ENCODE peak calls at places on chromosomes 2 and 18, in five cellular contexts. One of them, this sample, is unnamed.
A peak's percentile ranks its signal among the peaks of the same experiment; 100 is the strongest.

GRCh38 chr18:60892855-60893254 is 440.4 kb upstream of the CDH20 start:
- DNase-seq in prostate gland: no peak
- DNase-seq in pancreas: no peak
- DNase-seq in breast epithelium: peak; percentile 24
- DNase-seq in esophagus squamous epithelium: no peak
- DNase-seq in this sample: no peak

GRCh38 chr2:44233450-44234128 is 41.7 kb upstream of the SLC3A1 start:
- DNase-seq in pancreas: no peak
- DNase-seq in breast epithelium: no peak
- DNase-seq in esophagus squamous epithelium: no peak
- DNase-seq in prostate gland: no peak
- DNase-seq in this sample: no peak

GRCh38 chr2:86308356-86308755 is 29.1 kb downstream of the REEP1 start:
- DNase-seq in breast epithelium: no peak
- DNase-seq in prostate gland: no peak
- DNase-seq in esophagus squamous epithelium: no peak
- DNase-seq in pancreas: no peak
- DNase-seq in this sample: no peak

GRCh38 chr2:191635333-191636234 is 42.4 kb upstream of the NABP1 start:
- DNase-seq in breast epithelium: no peak
- DNase-seq in pancreas: no peak
- DNase-seq in esophagus squamous epithelium: no peak
- DNase-seq in prostate gland: no peak
- DNase-seq in this sample: no peak

GRCh38 chr2:180991820-180992219 is 11.4 kb downstream of the UBE2E3 start:
- DNase-seq in breast epithelium: no peak
- DNase-seq in esophagus squamous epithelium: no peak
- DNase-seq in prostate gland: no peak
- DNase-seq in pancreas: no peak
- DNase-seq in this sample: no peak

GRCh38 chr2:39665811-39666488 is at the start of gene TMEM178A:
- DNase-seq in pancreas: no peak
- DNase-seq in breast epithelium: no peak
- DNase-seq in esophagus squamous epithelium: no peak
- DNase-seq in prostate gland: no peak
- DNase-seq in this sample: no peak

GRCh38 chr18:48059363-48060109 is 129.1 kb upstream of the SMAD2 start:
- DNase-seq in breast epithelium: no peak
- DNase-seq in pancreas: no peak
- DNase-seq in esophagus squamous epithelium: no peak
- DNase-seq in prostate gland: no peak
- DNase-seq in this sample: no peak

GRCh38 chr2:46555011-46555410 is 75.6 kb downstream of the TMEM247 start:
- DNase-seq in breast epithelium: no peak
- DNase-seq in esophagus squamous epithelium: no peak
- DNase-seq in pancreas: no peak
- DNase-seq in prostate gland: no peak
- DNase-seq in this sample: no peak

GRCh38 chr2:138029238-138029637 is 65.0 kb downstream of the HNMT start:
- DNase-seq in prostate gland: no peak
- DNase-seq in esophagus squamous epithelium: no peak
- DNase-seq in pancreas: no peak
- DNase-seq in breast epithelium: no peak
- DNase-seq in this sample: no peak

GRCh38 chr2:109311771-109312170 is 182.8 kb downstream of the SH3RF3 start:
- DNase-seq in prostate gland: no peak
- DNase-seq in pancreas: no peak
- DNase-seq in esophagus squamous epithelium: no peak
- DNase-seq in breast epithelium: no peak
- DNase-seq in this sample: no peak

GRCh38 chr2:71846669-71847291 is 300.9 kb downstream of the CYP26B1 start:
- DNase-seq in esophagus squamous epithelium: no peak
- DNase-seq in pancreas: no peak
- DNase-seq in prostate gland: no peak
- DNase-seq in breast epithelium: no peak
- DNase-seq in this sample: no peak

GRCh38 chr18:1394426-1394825 is 489.8 kb downstream of the ADCYAP1 start:
- DNase-seq in pancreas: no peak
- DNase-seq in esophagus squamous epithelium: no peak
- DNase-seq in prostate gland: no peak
- DNase-seq in breast epithelium: no peak
- DNase-seq in this sample: no peak

GRCh38 chr2:37387143-37387835 is 42.9 kb downstream of the QPCT start:
- DNase-seq in esophagus squamous epithelium: no peak
- DNase-seq in breast epithelium: no peak
- DNase-seq in pancreas: no peak
- DNase-seq in prostate gland: no peak
- DNase-seq in this sample: no peak

GRCh38 chr18:59988098-59988706 is 88.4 kb downstream of the PMAIP1 start:
- DNase-seq in breast epithelium: no peak
- DNase-seq in prostate gland: peak; percentile 34
- DNase-seq in esophagus squamous epithelium: no peak
- DNase-seq in pancreas: no peak
- DNase-seq in this sample: no peak

DNA sequence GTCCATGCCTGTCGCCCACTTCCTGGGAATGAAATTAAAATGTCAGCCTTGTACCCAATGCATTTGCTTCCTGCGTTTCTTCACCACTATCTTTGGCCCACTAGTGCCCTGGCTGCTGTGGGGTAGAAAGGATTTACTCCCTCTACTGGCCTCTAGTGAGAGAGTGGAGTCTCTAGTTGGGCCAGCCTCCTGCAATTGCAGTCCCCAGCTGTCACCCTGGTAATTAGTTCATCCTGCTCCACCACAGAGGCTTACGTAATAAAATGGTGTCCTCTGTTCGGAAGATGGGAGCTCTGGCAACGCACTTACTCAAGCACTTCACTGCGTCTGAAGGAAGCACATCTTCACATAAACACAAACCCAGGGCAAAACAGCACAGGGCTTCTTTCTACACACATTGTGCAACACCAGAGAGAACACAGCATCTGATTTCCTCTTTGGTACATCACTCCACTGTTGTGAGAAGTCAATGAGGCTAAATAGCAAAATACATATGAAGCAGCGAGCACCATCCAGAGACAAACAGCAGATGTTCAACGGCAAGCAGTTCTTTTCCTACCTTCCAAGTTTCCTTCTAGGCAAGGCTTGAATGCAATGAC is 274.6 kb downstream of the LRATD1 start:
- DNase-seq in pancreas: no peak
- DNase-seq in esophagus squamous epithelium: no peak
- DNase-seq in prostate gland: no peak
- DNase-seq in breast epithelium: no peak
- DNase-seq in this sample: no peak
- TF ChIP-seq CTCF in pancreas: no peak
- TF ChIP-seq CTCF in esophagus squamous epithelium: no peak
- TF ChIP-seq CTCF in prostate gland: no peak
- TF ChIP-seq CTCF in breast epithelium: no peak
- TF ChIP-seq CTCF in this sample: no peak

GRCh38 chr18:23668731-23669130 is 6.0 kb upstream of the ANKRD29 start:
- DNase-seq in pancreas: no peak
- DNase-seq in breast epithelium: no peak
- DNase-seq in prostate gland: peak; percentile 31
- DNase-seq in esophagus squamous epithelium: no peak
- DNase-seq in this sample: no peak

GRCh38 chr18:23669804-23670203 is 7.1 kb upstream of the ANKRD29 start:
- DNase-seq in pancreas: no peak
- DNase-seq in esophagus squamous epithelium: no peak
- DNase-seq in breast epithelium: no peak
- DNase-seq in prostate gland: no peak
- DNase-seq in this sample: no peak

GRCh38 chr18:23669202-23669766 is 6.6 kb upstream of the ANKRD29 start:
- DNase-seq in esophagus squamous epithelium: no peak
- DNase-seq in prostate gland: no peak
- DNase-seq in breast epithelium: no peak
- DNase-seq in pancreas: no peak
- DNase-seq in this sample: no peak

GRCh38 chr18:23664674-23665073 is 2.0 kb upstream of the ANKRD29 start:
- DNase-seq in esophagus squamous epithelium: no peak
- DNase-seq in breast epithelium: no peak
- DNase-seq in pancreas: no peak
- DNase-seq in prostate gland: no peak
- DNase-seq in this sample: no peak

GRCh38 chr18:23667114-23667513 is 4.4 kb upstream of the ANKRD29 start:
- DNase-seq in prostate gland: no peak
- DNase-seq in pancreas: no peak
- DNase-seq in breast epithelium: no peak
- DNase-seq in esophagus squamous epithelium: no peak
- DNase-seq in this sample: no peak
- TF ChIP-seq CTCF in prostate gland: no peak
- TF ChIP-seq CTCF in pancreas: no peak
- TF ChIP-seq CTCF in breast epithelium: no peak
- TF ChIP-seq CTCF in esophagus squamous epithelium: no peak
- TF ChIP-seq CTCF in this sample: no peak

DNA sequence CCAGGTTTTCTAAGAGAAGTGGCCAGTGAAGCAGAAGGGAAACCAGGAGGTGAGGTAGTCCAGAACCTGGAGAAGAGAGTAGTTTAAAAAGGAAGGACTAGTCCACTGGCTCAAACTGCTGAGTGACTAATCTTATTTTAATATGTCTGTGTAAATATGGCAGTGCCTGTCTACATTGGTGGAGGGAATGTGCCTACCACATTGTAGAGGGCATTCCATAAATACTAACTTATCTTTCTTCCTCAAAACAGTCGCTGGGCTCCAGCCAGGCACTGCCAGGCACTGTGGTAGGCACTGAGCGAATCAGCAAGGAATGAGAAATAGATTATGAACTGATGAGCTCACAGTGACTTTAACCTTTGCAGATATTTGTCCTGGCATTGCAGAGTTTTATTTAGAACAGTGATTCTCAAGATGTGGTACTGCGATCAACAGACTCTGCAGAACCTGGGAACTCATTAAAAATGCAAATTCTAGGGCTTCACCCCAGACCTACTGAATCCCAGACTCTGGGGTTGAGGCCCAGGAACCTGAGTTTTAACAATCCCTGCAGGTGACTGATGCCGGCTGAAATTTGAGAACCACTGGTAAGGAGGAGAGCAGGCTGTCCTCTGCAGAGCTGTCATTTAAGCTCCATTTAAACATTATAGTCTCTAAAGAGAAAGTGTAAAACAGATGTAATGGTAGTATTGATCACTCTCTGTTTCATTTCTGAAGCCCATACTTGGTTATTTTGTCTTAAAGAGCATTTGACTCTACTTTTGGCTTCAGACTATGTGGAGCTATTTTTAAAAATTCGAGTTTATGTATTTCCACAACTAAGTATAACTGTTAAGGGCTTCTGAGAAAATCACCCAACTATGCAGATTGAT is 487.9 kb downstream of the DLGAP1 start:
- DNase-seq in esophagus squamous epithelium: no peak
- DNase-seq in prostate gland: no peak
- DNase-seq in breast epithelium: no peak
- DNase-seq in pancreas: peak; percentile 38
- DNase-seq in this sample: no peak
- TF ChIP-seq CTCF in esophagus squamous epithelium: no peak
- TF ChIP-seq CTCF in prostate gland: no peak
- TF ChIP-seq CTCF in breast epithelium: no peak
- TF ChIP-seq CTCF in pancreas: no peak
- TF ChIP-seq CTCF in this sample: no peak

GRCh38 chr18:33839452-33840225 is 261.6 kb downstream of the ASXL3 start:
- DNase-seq in breast epithelium: no peak
- DNase-seq in prostate gland: no peak
- DNase-seq in esophagus squamous epithelium: no peak
- DNase-seq in pancreas: no peak
- DNase-seq in this sample: no peak
- TF ChIP-seq CTCF in breast epithelium: peak; percentile 35
- TF ChIP-seq CTCF in prostate gland: peak; percentile 37
- TF ChIP-seq CTCF in esophagus squamous epithelium: peak; percentile 47
- TF ChIP-seq CTCF in pancreas: peak; percentile 56
- TF ChIP-seq CTCF in this sample: peak; percentile 78

GRCh38 chr18:26813043-26813442 is 52.5 kb downstream of the AQP4 start:
- DNase-seq in esophagus squamous epithelium: no peak
- DNase-seq in pancreas: peak; percentile 13
- DNase-seq in prostate gland: peak; percentile 42
- DNase-seq in breast epithelium: no peak
- DNase-seq in this sample: no peak
- TF ChIP-seq CTCF in esophagus squamous epithelium: peak; percentile 26
- TF ChIP-seq CTCF in pancreas: no peak
- TF ChIP-seq CTCF in prostate gland: peak; percentile 47
- TF ChIP-seq CTCF in breast epithelium: peak; percentile 20
- TF ChIP-seq CTCF in this sample: no peak

GRCh38 chr2:203376173-203376572 is 48.0 kb downstream of the ABI2 start:
- DNase-seq in pancreas: no peak
- DNase-seq in esophagus squamous epithelium: no peak
- DNase-seq in prostate gland: no peak
- DNase-seq in breast epithelium: no peak
- DNase-seq in this sample: no peak
- TF ChIP-seq CTCF in pancreas: no peak
- TF ChIP-seq CTCF in esophagus squamous epithelium: no peak
- TF ChIP-seq CTCF in prostate gland: no peak
- TF ChIP-seq CTCF in breast epithelium: no peak
- TF ChIP-seq CTCF in this sample: no peak

This sample was measured in mesothelial cell of epicardium.